ENCODE peak calls at places on chromosome 7, in six cellular contexts. F is GM20000; E is mammary epithelial cell; T is A549; Y is esophagus muscularis mucosa; L is CD4-positive, alpha-beta T cell. N is an unnamed sample.

GRCh38 chr7:17075601-17076000 is 193.8 kb upstream of the AGR3 start:
- DNase-seq in F (no peak), L (no peak), T (no peak), Y (no peak), E (no peak), N (no peak)

GRCh38 chr7:153381275-153382119 is 621.9 kb downstream of the ACTR3B start:
- DNase-seq in E (peak), T (peak), F (peak), L (no peak), Y (peak), N (peak)

GRCh38 chr7:378551-379455 is 88.8 kb downstream of the FOXL3 start:
- DNase-seq in E (no peak), Y (no peak), L (no peak), T (no peak), F (peak), N (peak)

GRCh38 chr7:148149730-148150129 is 440.8 kb upstream of the C7orf33 start:
- DNase-seq in Y (no peak), L (no peak), T (no peak), F (no peak), E (no peak), N (no peak)

GRCh38 chr7:134992626-134993179 is 6.4 kb downstream of the AGBL3 start:
- DNase-seq in L (no peak), Y (no peak), T (no peak), E (no peak), F (peak), N (peak)

GRCh38 chr7:50633414-50633710 is 68.2 kb upstream of the DDC start:
- DNase-seq in Y (no peak), L (no peak), E (no peak), T (no peak), F (no peak), N (no peak)

GRCh38 chr7:35424869-35425495 is 171.1 kb upstream of the TBX20 start:
- DNase-seq in T (peak), L (peak), E (peak), F (peak), Y (no peak), N (peak)

GRCh38 chr7:73451780-73452398 is 18.3 kb downstream of the FZD9 start:
- DNase-seq in L (no peak), T (peak), Y (no peak), F (peak), E (peak), N (no peak)

GRCh38 chr7:109984726-109985125 is 1106.2 kb upstream of the LRRN3 start:
- DNase-seq in E (no peak), L (no peak), T (no peak), Y (no peak), F (no peak), N (no peak)

GRCh38 chr7:99616359-99617186 is at the start of gene ZSCAN25:
- DNase-seq in F (peak), L (peak), E (peak), T (peak), Y (peak), N (peak)

GRCh38 chr7:77482015-77482414 is 55.1 kb upstream of the PTPN12 start:
- DNase-seq in Y (no peak), F (no peak), L (no peak), T (peak), E (peak), N (no peak)

GRCh38 chr7:14048889-14049288 is 59.4 kb upstream of the ETV1 start:
- DNase-seq in F (no peak), Y (no peak), T (no peak), L (no peak), E (no peak), N (no peak)

GRCh38 chr7:76506081-76506440 is 4.3 kb upstream of the UPK3B start:
- DNase-seq in Y (no peak), L (no peak), F (no peak), E (no peak), T (no peak), N (no peak)

GRCh38 chr7:78420001-78420400 is 621.4 kb downstream of the PHTF2 start:
- DNase-seq in F (no peak), Y (no peak), E (no peak), L (no peak), T (no peak), N (no peak)

GRCh38 chr7:158532093-158532627 is 55.5 kb downstream of the PTPRN2 start:
- DNase-seq in Y (no peak), T (no peak), L (no peak), E (no peak), F (no peak), N (no peak)

GRCh38 chr7:63900394-63901203 is 98.0 kb upstream of the ZNF722 start:
- DNase-seq in T (no peak), L (peak), E (no peak), F (no peak), Y (peak), N (peak)

GRCh38 chr7:50962281-50962883 is 179.7 kb upstream of the GRB10 start:
- DNase-seq in E (no peak), T (peak), Y (peak), L (no peak), F (no peak), N (no peak)

GRCh38 chr7:132343196-132343595 is 233.1 kb downstream of the PLXNA4 start:
- DNase-seq in F (no peak), Y (no peak), E (no peak), T (no peak), L (no peak), N (no peak)

GRCh38 chr7:43735802-43736603 is 6.7 kb upstream of the COA1 start:
- DNase-seq in T (no peak), E (no peak), Y (no peak), L (no peak), F (peak), N (peak)

GRCh38 chr7:74480861-74481417 is 27.2 kb downstream of the GTF2IRD1 start:
- DNase-seq in L (no peak), F (no peak), Y (no peak), E (peak), T (no peak), N (no peak)

GRCh38 chr7:74292757-74293576 is 3.8 kb downstream of the CLIP2 start:
- DNase-seq in F (no peak), L (no peak), T (no peak), E (no peak), Y (no peak), N (no peak)

GRCh38 chr7:124033807-124034753 is 1.2 kb upstream of the TMEM229A start:
- DNase-seq in L (no peak), T (no peak), Y (no peak), F (no peak), E (no peak), N (no peak)

GRCh38 chr7:38506004-38506403 is 125.2 kb downstream of the AMPH start:
- DNase-seq in F (no peak), T (no peak), Y (no peak), L (no peak), E (no peak), N (no peak)

GRCh38 chr7:25856056-25856780 is 295.8 kb upstream of the NFE2L3 start:
- DNase-seq in Y (no peak), T (no peak), F (no peak), L (no peak), E (no peak), N (no peak)

GRCh38 chr7:148299335-148299734 is 291.2 kb upstream of the C7orf33 start:
- DNase-seq in E (no peak), Y (no peak), T (no peak), L (no peak), F (no peak), N (no peak)

GRCh38 chr7:100080895-100081534 is 508 bp downstream of the ZNF3 start:
- DNase-seq in E (no peak), Y (no peak), T (no peak), F (no peak), L (no peak), N (peak)

GRCh38 chr7:127516320-127516719 is 69.1 kb downstream of the GCC1 start:
- DNase-seq in Y (no peak), T (no peak), F (no peak), E (no peak), L (no peak), N (no peak)

GRCh38 chr7:127512587-127512986 is 72.8 kb downstream of the GCC1 start:
- DNase-seq in E (no peak), F (no peak), L (no peak), Y (no peak), T (no peak), N (no peak)

GRCh38 chr7:127513311-127513710 is 72.1 kb downstream of the GCC1 start:
- DNase-seq in T (no peak), E (no peak), L (no peak), Y (no peak), F (no peak), N (no peak)

GRCh38 chr7:127514499-127514898 is 70.9 kb downstream of the GCC1 start:
- DNase-seq in F (peak), L (no peak), E (peak), Y (no peak), T (peak), N (peak)
- TF ChIP-seq CTCF in F (no peak), L (peak), E (peak), Y (no peak), T (peak), N (peak)

DNA sequence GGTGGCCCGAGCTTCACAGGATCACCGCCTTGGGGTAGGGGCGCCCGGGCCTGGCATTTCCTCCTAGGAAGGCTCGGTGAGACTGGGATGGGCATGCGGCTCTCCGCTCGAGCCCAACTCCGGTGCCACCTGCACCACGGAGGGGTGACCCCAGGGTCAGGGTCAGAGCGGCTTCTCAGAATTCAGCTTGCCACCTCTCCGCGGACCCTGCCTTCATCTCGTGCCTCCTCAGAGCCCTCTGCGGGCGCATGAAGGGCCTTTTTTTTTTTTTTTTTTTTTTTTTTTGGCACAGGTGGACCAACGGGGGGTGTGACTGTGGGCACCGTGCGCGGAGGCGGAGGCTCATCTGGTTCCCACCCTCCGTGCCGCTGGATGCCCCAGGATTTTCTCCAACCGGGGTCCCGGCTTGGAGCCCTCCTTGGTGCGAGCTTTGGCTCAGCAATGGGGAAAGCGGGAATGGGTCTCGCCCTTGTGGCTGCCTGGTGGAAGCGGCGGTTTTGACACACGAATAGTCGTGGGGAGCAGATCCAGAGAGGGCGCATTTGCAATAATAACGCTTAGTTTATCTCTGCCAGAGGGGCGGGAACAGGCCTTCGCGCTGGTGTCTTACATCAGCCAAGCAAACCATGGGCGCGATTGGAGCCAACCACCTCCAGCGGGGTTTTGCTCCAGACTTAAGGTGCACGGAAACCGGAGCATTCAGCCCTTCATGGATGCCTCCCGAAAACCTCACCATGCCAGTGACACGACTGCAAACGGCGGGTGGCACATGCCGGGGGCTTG is 5.0 kb upstream of the TNRC18 start:
- DNase-seq in T (no peak), Y (peak), L (no peak), F (no peak), E (peak), N (peak)
- TF ChIP-seq CTCF in T (no peak), Y (no peak), L (no peak), F (no peak), E (no peak), N (no peak)

DNA sequence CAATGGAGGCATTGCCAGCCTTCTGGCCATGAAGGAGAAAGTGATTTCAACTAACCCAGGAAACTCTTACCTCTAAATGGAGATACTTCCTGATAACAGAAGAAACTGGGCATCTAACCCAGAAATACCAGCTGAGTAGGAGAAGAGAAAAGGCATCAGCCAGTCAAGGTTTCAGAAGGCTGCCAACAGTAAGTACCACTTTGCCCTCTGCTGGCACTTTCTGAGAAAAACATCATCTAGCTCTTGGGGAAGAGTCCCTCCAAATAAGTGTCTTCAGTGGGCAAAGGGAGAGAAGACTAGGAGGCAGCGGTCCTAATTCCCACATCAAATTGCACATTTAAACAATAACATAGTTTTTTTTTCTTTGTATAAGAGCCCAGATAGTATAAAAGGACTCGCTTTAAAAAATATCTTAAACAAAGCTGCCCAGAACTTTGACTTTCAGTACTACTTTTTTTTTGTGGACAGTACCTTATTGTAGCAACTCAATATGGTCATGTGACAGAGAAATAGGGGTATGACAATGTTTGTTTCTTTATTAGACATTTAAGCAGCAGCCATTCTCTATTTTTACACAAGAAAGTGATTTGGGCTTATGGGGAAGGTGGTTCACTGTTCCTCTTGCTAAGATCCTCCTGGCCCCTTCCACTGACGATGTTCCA is 157.3 kb downstream of the CTTNBP2 start:
- DNase-seq in E (peak), L (no peak), T (peak), F (peak), Y (no peak), N (peak)
- TF ChIP-seq CTCF in E (peak), L (no peak), T (peak), F (peak), Y (peak), N (peak)

DNA sequence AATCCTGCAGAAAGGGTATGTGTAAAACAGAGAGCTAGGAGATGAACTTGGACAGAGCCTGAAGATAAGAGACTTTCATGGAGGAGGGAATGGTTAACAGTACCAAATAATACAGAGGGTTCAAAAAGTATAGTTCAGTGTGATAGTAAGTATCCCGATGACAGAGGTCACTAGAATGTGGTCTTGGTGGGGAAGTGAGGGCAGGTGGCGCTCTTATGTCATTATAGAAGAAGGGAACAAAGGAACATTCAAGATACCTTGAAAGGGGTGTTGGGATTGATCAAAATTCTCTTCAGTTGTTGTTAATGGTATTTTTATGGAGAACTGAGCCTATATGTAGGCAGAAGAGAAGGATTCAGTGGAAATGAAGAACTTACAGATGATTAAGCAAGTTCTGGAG is 312.5 kb downstream of the SUGCT start:
- DNase-seq in T (no peak), Y (no peak), E (no peak), F (no peak), L (no peak), N (no peak)
- TF ChIP-seq CTCF in T (no peak), Y (no peak), E (no peak), F (no peak), L (no peak), N (no peak)

GRCh38 chr7:142384508-142384922 is 126.7 kb upstream of the PRSS58 start:
- DNase-seq in E (peak), T (no peak), Y (no peak), L (peak), F (no peak), N (peak)
- TF ChIP-seq CTCF in E (no peak), T (no peak), Y (no peak), L (no peak), F (no peak), N (no peak)

GRCh38 chr7:107370816-107371215 is 99.0 kb upstream of the GPR22 start:
- DNase-seq in Y (no peak), F (no peak), E (no peak), L (no peak), T (no peak), N (no peak)

GRCh38 chr7:107373354-107373753 is 96.5 kb upstream of the GPR22 start:
- DNase-seq in T (no peak), L (no peak), E (no peak), F (no peak), Y (no peak), N (no peak)

GRCh38 chr7:107372298-107372697 is 97.6 kb upstream of the GPR22 start:
- DNase-seq in Y (no peak), F (no peak), L (no peak), T (no peak), E (peak), N (no peak)
- TF ChIP-seq CTCF in Y (no peak), F (no peak), L (no peak), T (no peak), E (no peak), N (no peak)

GRCh38 chr7:113394856-113395255 is 276.5 kb upstream of the SMIM30 start:
- DNase-seq in E (no peak), F (no peak), Y (no peak), L (no peak), T (no peak), N (no peak)
- TF ChIP-seq CTCF in E (no peak), F (no peak), Y (no peak), L (no peak), T (no peak), N (no peak)

DNA sequence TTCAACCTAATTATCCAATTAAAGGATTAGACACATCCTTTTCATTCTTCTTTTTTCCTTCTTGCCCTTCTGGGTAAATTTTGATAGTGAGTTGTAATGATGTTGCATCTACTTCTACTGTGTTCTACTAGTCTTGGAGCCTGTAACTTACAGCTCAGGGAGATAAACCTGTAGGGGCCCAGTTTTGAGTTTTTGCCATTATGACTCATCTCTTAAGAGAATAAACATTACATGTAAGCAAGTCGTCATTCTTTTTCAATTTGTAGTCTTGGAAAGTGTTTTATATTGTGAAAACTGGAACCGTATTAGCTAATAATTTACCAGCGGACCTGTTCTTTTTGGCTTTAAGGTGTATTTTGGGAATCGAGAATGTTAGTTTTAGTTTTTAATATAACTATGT is 89.7 kb upstream of the RPA3 start:
- DNase-seq in F (no peak), L (no peak), Y (no peak), T (peak), E (peak), N (no peak)
- TF ChIP-seq CTCF in F (no peak), L (no peak), Y (no peak), T (no peak), E (no peak), N (no peak)

N was measured in activated CD8-positive, alpha-beta T cell treated with anti-CD3 and anti-CD28 coated beads for 36 hours.